ENCODE peak calls at places on chromosomes 5 and 9, in ten cellular contexts. Q is HL-60, V is HCT116, W is stomach, E is suprapubic skin, X is SK-N-SH, R is transverse colon, A is H1, D is prostate gland, O is K562. K is an unnamed sample.

GRCh38 chr5:160427607-160428006 is 6.0 kb downstream of the PTTG1 start:
- DNase-seq in Q (no peak), V (no peak), W (no peak), E (no peak), X (no peak), R (no peak), A (no peak), D (no peak), O (no peak), K (no peak)

GRCh38 chr5:170173227-170173626 is 59.6 kb upstream of the C5orf58 start:
- DNase-seq in Q (no peak), V (peak), W (no peak), E (no peak), X (no peak), R (no peak), A (no peak), D (no peak), O (no peak), K (no peak)

GRCh38 chr9:125654121-125654520 is 52.9 kb downstream of the MAPKAP1 start:
- DNase-seq in Q (no peak), V (no peak), W (no peak), E (no peak), X (no peak), R (no peak), A (peak), D (no peak), O (no peak), K (no peak)

GRCh38 chr5:78008356-78008967 is 232.3 kb upstream of the TBCA start:
- DNase-seq in Q (no peak), V (peak), W (no peak), E (no peak), X (peak), R (no peak), A (no peak), D (no peak), O (peak), K (no peak)

GRCh38 chr5:147522435-147522834 is 12.6 kb upstream of the DPYSL3 start:
- DNase-seq in Q (no peak), V (no peak), W (no peak), E (no peak), X (peak), R (no peak), A (no peak), D (no peak), O (no peak), K (no peak)

GRCh38 chr9:105138306-105138801 is 106.1 kb upstream of the SLC44A1 start:
- DNase-seq in Q (no peak), V (no peak), W (no peak), E (no peak), X (no peak), R (peak), A (peak), D (no peak), O (no peak), K (no peak)

GRCh38 chr9:15430920-15431844 is 8.5 kb downstream of the SNAPC3 start:
- DNase-seq in Q (no peak), V (no peak), W (no peak), E (no peak), X (peak), R (peak), A (no peak), D (no peak), O (no peak), K (no peak)

GRCh38 chr5:66666778-66667177 is 70.6 kb downstream of the MAST4 start:
- DNase-seq in Q (no peak), V (no peak), W (peak), E (no peak), X (no peak), R (peak), A (no peak), D (no peak), O (peak), K (no peak)

GRCh38 chr9:91220021-91220420 is 141.7 kb downstream of the AUH start:
- DNase-seq in Q (no peak), V (no peak), W (no peak), E (no peak), X (no peak), R (no peak), A (no peak), D (no peak), O (no peak), K (no peak)

GRCh38 chr5:61823796-61824195 is 482.2 kb upstream of the KIF2A start:
- DNase-seq in Q (no peak), V (no peak), W (no peak), E (no peak), X (no peak), R (no peak), A (no peak), D (no peak), O (no peak), K (no peak)

GRCh38 chr5:172496671-172497371 is 42.5 kb upstream of the SH3PXD2B start:
- DNase-seq in Q (no peak), V (no peak), W (no peak), E (peak), X (peak), R (no peak), A (no peak), D (peak), O (no peak), K (peak)

GRCh38 chr5:73716284-73716808 is 90.3 kb downstream of the ARHGEF28 start:
- DNase-seq in Q (no peak), V (no peak), W (no peak), E (no peak), X (no peak), R (no peak), A (no peak), D (no peak), O (no peak), K (no peak)

GRCh38 chr5:124617787-124618186 is 128.7 kb downstream of the ZNF608 start:
- DNase-seq in Q (no peak), V (no peak), W (no peak), E (no peak), X (no peak), R (no peak), A (no peak), D (no peak), O (peak), K (no peak)

GRCh38 chr9:4923580-4924544 is 61.2 kb upstream of the JAK2 start:
- DNase-seq in Q (no peak), V (no peak), W (no peak), E (no peak), X (peak), R (no peak), A (no peak), D (no peak), O (peak), K (no peak)

GRCh38 chr9:86978413-86978812 is 31.1 kb upstream of the GAS1 start:
- DNase-seq in Q (no peak), V (no peak), W (no peak), E (no peak), X (no peak), R (no peak), A (no peak), D (no peak), O (no peak), K (no peak)

GRCh38 chr9:113669523-113670115 is 206.1 kb downstream of the RGS3 start:
- DNase-seq in Q (no peak), V (no peak), W (no peak), E (no peak), X (no peak), R (no peak), A (no peak), D (no peak), O (no peak), K (no peak)

GRCh38 chr9:124493794-124494479 is 13.3 kb downstream of the NR5A1 start:
- DNase-seq in Q (no peak), V (no peak), W (no peak), E (no peak), X (no peak), R (no peak), A (no peak), D (no peak), O (no peak), K (no peak)

GRCh38 chr9:101458955-101459631 is 23.5 kb upstream of the ALDOB start:
- DNase-seq in Q (no peak), V (peak), W (no peak), E (no peak), X (peak), R (no peak), A (peak), D (peak), O (peak), K (no peak)

GRCh38 chr9:74942801-74943200 is 9.9 kb downstream of the C9orf40 start:
- DNase-seq in Q (peak), V (no peak), W (no peak), E (no peak), X (no peak), R (no peak), A (no peak), D (no peak), O (peak), K (no peak)

GRCh38 chr5:76439929-76440328 is 36.8 kb downstream of the IQGAP2 start:
- DNase-seq in Q (no peak), V (no peak), W (no peak), E (no peak), X (no peak), R (no peak), A (no peak), D (no peak), O (no peak), K (no peak)

GRCh38 chr5:152838241-152838786 is 433.2 kb upstream of the NMUR2 start:
- DNase-seq in Q (no peak), V (no peak), W (no peak), E (no peak), X (no peak), R (no peak), A (no peak), D (no peak), O (no peak), K (no peak)

GRCh38 chr9:96858018-96858573 is 3.8 kb upstream of the ZNF782 start:
- DNase-seq in Q (no peak), V (no peak), W (no peak), E (no peak), X (no peak), R (no peak), A (no peak), D (no peak), O (peak), K (no peak)

GRCh38 chr5:93604119-93604963 is 21.3 kb downstream of the NR2F1 start:
- DNase-seq in Q (no peak), V (no peak), W (no peak), E (no peak), X (peak), R (no peak), A (no peak), D (no peak), O (no peak), K (no peak)

GRCh38 chr9:16884952-16885513 is 14.6 kb upstream of the BNC2 start:
- DNase-seq in Q (peak), V (no peak), W (no peak), E (no peak), X (peak), R (peak), A (no peak), D (no peak), O (no peak), K (no peak)

GRCh38 chr5:123154857-123155467 is 65.9 kb downstream of the PRDM6 start:
- DNase-seq in Q (no peak), V (no peak), W (no peak), E (no peak), X (no peak), R (no peak), A (no peak), D (peak), O (no peak), K (no peak)

GRCh38 chr5:79934681-79935080 is 56.4 kb downstream of the MTX3 start:
- DNase-seq in Q (no peak), V (no peak), W (no peak), E (no peak), X (no peak), R (no peak), A (no peak), D (no peak), O (no peak), K (peak)

GRCh38 chr5:6766558-6767191 is 53.4 kb downstream of the TENT4A start:
- DNase-seq in Q (peak), V (peak), W (peak), E (peak), X (peak), R (peak), A (no peak), D (peak), O (no peak), K (no peak)

GRCh38 chr5:6768590-6769230 is 55.5 kb downstream of the TENT4A start:
- DNase-seq in Q (no peak), V (no peak), W (no peak), E (no peak), X (no peak), R (no peak), A (no peak), D (no peak), O (peak), K (no peak)

GRCh38 chr5:6770826-6771607 is 57.8 kb downstream of the TENT4A start:
- DNase-seq in Q (no peak), V (no peak), W (no peak), E (no peak), X (no peak), R (no peak), A (no peak), D (no peak), O (no peak), K (no peak)

GRCh38 chr5:6765612-6766525 is 52.6 kb downstream of the TENT4A start:
- DNase-seq in Q (peak), V (peak), W (peak), E (no peak), X (peak), R (peak), A (peak), D (peak), O (peak), K (no peak)

DNA sequence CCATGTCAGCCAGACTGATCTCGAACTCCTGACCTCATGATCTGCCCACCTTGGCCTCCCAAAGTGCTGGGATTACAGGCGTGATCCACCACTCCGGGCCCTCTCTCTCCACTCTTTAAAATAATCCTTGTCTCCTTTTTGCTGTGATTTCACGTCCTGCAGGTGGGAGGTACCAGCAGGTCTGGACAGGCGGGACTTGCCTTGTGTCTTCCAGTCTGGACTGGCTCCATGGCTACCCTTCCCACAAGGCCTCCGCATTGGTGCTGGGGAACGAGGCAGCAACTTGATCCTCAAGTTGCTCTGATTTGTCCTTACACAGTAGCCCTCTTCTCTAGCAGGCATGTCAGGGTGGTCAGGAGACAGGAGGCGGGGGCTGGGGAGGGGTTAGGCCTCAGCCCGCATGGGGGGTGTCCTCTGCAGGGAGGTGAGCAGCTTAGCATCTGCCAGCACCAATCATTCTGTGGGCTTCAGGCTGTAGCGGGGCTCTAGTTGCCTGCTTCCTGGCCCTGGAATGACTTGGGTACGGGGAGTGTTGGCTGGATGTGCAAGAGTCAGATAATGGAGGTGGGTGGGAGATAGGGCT is 54.3 kb downstream of the TENT4A start:
- DNase-seq in Q (no peak), V (no peak), W (no peak), E (no peak), X (no peak), R (no peak), A (no peak), D (no peak), O (no peak), K (no peak)
- H3K27ac ChIP-seq in Q (no peak), V (no peak), W (no peak), E (no peak), X (no peak), R (no peak), A (no peak), D (no peak), O (no peak), K (no peak)

GRCh38 chr9:2970864-2971263 is 127.0 kb upstream of the PUM3 start:
- DNase-seq in Q (no peak), V (no peak), W (no peak), E (no peak), X (no peak), R (no peak), A (no peak), D (no peak), O (no peak), K (no peak)

GRCh38 chr9:2963307-2963706 is 119.4 kb upstream of the PUM3 start:
- DNase-seq in Q (no peak), V (no peak), W (no peak), E (no peak), X (no peak), R (no peak), A (no peak), D (no peak), O (no peak), K (no peak)

GRCh38 chr9:2967779-2968178 is 123.9 kb upstream of the PUM3 start:
- DNase-seq in Q (no peak), V (no peak), W (no peak), E (no peak), X (no peak), R (no peak), A (no peak), D (no peak), O (no peak), K (no peak)

GRCh38 chr9:2964485-2964884 is 120.6 kb upstream of the PUM3 start:
- DNase-seq in Q (no peak), V (no peak), W (no peak), E (no peak), X (no peak), R (no peak), A (no peak), D (no peak), O (no peak), K (no peak)

GRCh38 chr9:2966846-2967372 is 123.0 kb upstream of the PUM3 start:
- DNase-seq in Q (no peak), V (no peak), W (no peak), E (no peak), X (no peak), R (no peak), A (no peak), D (no peak), O (no peak), K (no peak)
- TF ChIP-seq POLR2AphosphoS5 in Q (no peak), V (no peak), W (no peak), E (no peak), X (no peak), R (no peak), A (no peak), D (no peak), O (no peak), K (no peak)

GRCh38 chr5:89270901-89271300 is 387.9 kb upstream of the MEF2C start:
- DNase-seq in Q (no peak), V (no peak), W (no peak), E (no peak), X (no peak), R (no peak), A (no peak), D (no peak), O (no peak), K (no peak)
- H3K27ac ChIP-seq in Q (no peak), V (no peak), W (no peak), E (no peak), X (no peak), R (no peak), A (no peak), D (no peak), O (no peak), K (no peak)

GRCh38 chr5:52517667-52518066 is 270.0 kb upstream of the ITGA1 start:
- DNase-seq in Q (no peak), V (no peak), W (no peak), E (no peak), X (no peak), R (no peak), A (no peak), D (no peak), O (no peak), K (no peak)

GRCh38 chr5:52520171-52520570 is 267.5 kb upstream of the ITGA1 start:
- DNase-seq in Q (no peak), V (no peak), W (no peak), E (no peak), X (no peak), R (no peak), A (no peak), D (no peak), O (no peak), K (no peak)

DNA sequence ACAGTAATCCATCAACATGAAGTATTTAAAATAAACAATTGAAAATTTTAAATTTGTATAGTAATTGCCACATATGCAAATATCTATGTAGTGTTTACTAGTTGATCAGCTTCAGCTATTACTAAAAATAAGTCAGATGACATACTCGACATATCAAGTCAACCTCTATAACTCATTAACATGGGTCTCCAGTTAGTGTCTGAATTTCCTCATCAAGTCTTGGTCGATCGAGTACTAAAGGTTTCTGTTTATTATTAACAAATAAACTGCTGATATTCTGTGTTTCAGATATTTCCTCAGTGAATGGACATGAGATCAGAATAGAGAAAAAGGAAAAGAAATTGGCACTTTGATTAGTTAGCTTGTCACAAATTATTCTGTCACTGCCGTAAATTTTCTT is 266.5 kb upstream of the ITGA1 start:
- DNase-seq in Q (no peak), V (no peak), W (no peak), E (no peak), X (no peak), R (no peak), A (no peak), D (no peak), O (no peak), K (no peak)
- TF ChIP-seq POLR2AphosphoS5 in Q (no peak), V (no peak), W (no peak), E (no peak), X (no peak), R (no peak), A (no peak), D (no peak), O (no peak), K (no peak)

GRCh38 chr5:96093340-96093739 is 131.7 kb upstream of the ELL2 start:
- DNase-seq in Q (no peak), V (no peak), W (peak), E (no peak), X (no peak), R (no peak), A (no peak), D (peak), O (no peak), K (no peak)
- H3K27ac ChIP-seq in Q (no peak), V (peak), W (peak), E (peak), X (peak), R (no peak), A (no peak), D (peak), O (no peak), K (no peak)